ENCODE peak calls at places on chromosomes 16 and 17, in ten cellular contexts. One of them, this sample, is unnamed.
A peak's percentile ranks its signal among the peaks of the same experiment; 100 is the strongest.

GRCh38 chr17:66717680-66718079 is 117.2 kb upstream of the CACNG5 start:
- DNase-seq in T-helper 1 cell: no peak
- DNase-seq in stimulated activated naive B cell treated with anti-CD40 and anti-IgM and Interleukin-4, amounts not matched to agents 10 μg/mL and 1 μg/mL and 100 μg/mL, for 72 hours: peak; percentile 45
- DNase-seq in mesothelial cell of epicardium: no peak
- DNase-seq in iris pigment epithelial cell: peak; percentile 16
- DNase-seq in adipocyte: no peak
- DNase-seq in left colon: no peak
- DNase-seq in posterior cingulate gyrus: no peak
- DNase-seq in A172: peak; percentile 18
- DNase-seq in HTR-8/SVneo: no peak
- DNase-seq in this sample: no peak

GRCh38 chr17:27612160-27612767 is 18.7 kb upstream of the LGALS9 start:
- DNase-seq in left colon: no peak
- DNase-seq in posterior cingulate gyrus: no peak
- DNase-seq in A172: no peak
- DNase-seq in mesothelial cell of epicardium: no peak
- DNase-seq in iris pigment epithelial cell: peak; percentile 37
- DNase-seq in stimulated activated naive B cell treated with anti-CD40 and anti-IgM and Interleukin-4, amounts not matched to agents 10 μg/mL and 1 μg/mL and 100 μg/mL, for 72 hours: no peak
- DNase-seq in T-helper 1 cell: no peak
- DNase-seq in adipocyte: no peak
- DNase-seq in HTR-8/SVneo: no peak
- DNase-seq in this sample: no peak

GRCh38 chr16:87410530-87410929 is 18.4 kb downstream of the MAP1LC3B start:
- DNase-seq in A172: no peak
- DNase-seq in HTR-8/SVneo: no peak
- DNase-seq in posterior cingulate gyrus: no peak
- DNase-seq in stimulated activated naive B cell treated with anti-CD40 and anti-IgM and Interleukin-4, amounts not matched to agents 10 μg/mL and 1 μg/mL and 100 μg/mL, for 72 hours: no peak
- DNase-seq in mesothelial cell of epicardium: no peak
- DNase-seq in left colon: no peak
- DNase-seq in adipocyte: no peak
- DNase-seq in iris pigment epithelial cell: no peak
- DNase-seq in T-helper 1 cell: no peak
- DNase-seq in this sample: no peak

GRCh38 chr16:25006504-25007055 is 8.6 kb downstream of the ARHGAP17 start:
- DNase-seq in stimulated activated naive B cell treated with anti-CD40 and anti-IgM and Interleukin-4, amounts not matched to agents 10 μg/mL and 1 μg/mL and 100 μg/mL, for 72 hours: no peak
- DNase-seq in HTR-8/SVneo: no peak
- DNase-seq in adipocyte: peak; percentile 63
- DNase-seq in mesothelial cell of epicardium: no peak
- DNase-seq in left colon: no peak
- DNase-seq in posterior cingulate gyrus: no peak
- DNase-seq in A172: no peak
- DNase-seq in iris pigment epithelial cell: peak; percentile 74
- DNase-seq in T-helper 1 cell: no peak
- DNase-seq in this sample: peak; percentile 59

GRCh38 chr16:353404-354285 is 1.1 kb upstream of the AXIN1 start:
- DNase-seq in left colon: no peak
- DNase-seq in stimulated activated naive B cell treated with anti-CD40 and anti-IgM and Interleukin-4, amounts not matched to agents 10 μg/mL and 1 μg/mL and 100 μg/mL, for 72 hours: no peak
- DNase-seq in HTR-8/SVneo: no peak
- DNase-seq in T-helper 1 cell: no peak
- DNase-seq in A172: no peak
- DNase-seq in adipocyte: no peak
- DNase-seq in iris pigment epithelial cell: no peak
- DNase-seq in posterior cingulate gyrus: no peak
- DNase-seq in mesothelial cell of epicardium: no peak
- DNase-seq in this sample: no peak

GRCh38 chr17:48503747-48504146 is 27.1 kb downstream of the HOXB1 start:
- DNase-seq in left colon: no peak
- DNase-seq in T-helper 1 cell: no peak
- DNase-seq in A172: no peak
- DNase-seq in posterior cingulate gyrus: no peak
- DNase-seq in adipocyte: no peak
- DNase-seq in HTR-8/SVneo: no peak
- DNase-seq in mesothelial cell of epicardium: no peak
- DNase-seq in iris pigment epithelial cell: peak; percentile 32
- DNase-seq in stimulated activated naive B cell treated with anti-CD40 and anti-IgM and Interleukin-4, amounts not matched to agents 10 μg/mL and 1 μg/mL and 100 μg/mL, for 72 hours: no peak
- DNase-seq in this sample: no peak

GRCh38 chr16:1361685-1362360 is 10.1 kb downstream of the GNPTG start:
- DNase-seq in T-helper 1 cell: no peak
- DNase-seq in stimulated activated naive B cell treated with anti-CD40 and anti-IgM and Interleukin-4, amounts not matched to agents 10 μg/mL and 1 μg/mL and 100 μg/mL, for 72 hours: no peak
- DNase-seq in A172: no peak
- DNase-seq in left colon: no peak
- DNase-seq in mesothelial cell of epicardium: no peak
- DNase-seq in iris pigment epithelial cell: no peak
- DNase-seq in posterior cingulate gyrus: no peak
- DNase-seq in HTR-8/SVneo: no peak
- DNase-seq in adipocyte: no peak
- DNase-seq in this sample: no peak

GRCh38 chr17:40015005-40015997 is at the start of gene CSF3:
- DNase-seq in stimulated activated naive B cell treated with anti-CD40 and anti-IgM and Interleukin-4, amounts not matched to agents 10 μg/mL and 1 μg/mL and 100 μg/mL, for 72 hours: no peak
- DNase-seq in mesothelial cell of epicardium: no peak
- DNase-seq in T-helper 1 cell: no peak
- DNase-seq in iris pigment epithelial cell: no peak
- DNase-seq in HTR-8/SVneo: no peak
- DNase-seq in posterior cingulate gyrus: no peak
- DNase-seq in A172: no peak
- DNase-seq in left colon: peak; percentile 78
- DNase-seq in adipocyte: no peak
- DNase-seq in this sample: no peak

GRCh38 chr17:29155235-29155965 is 24.8 kb downstream of the MYO18A start:
- DNase-seq in HTR-8/SVneo: peak; percentile 86
- DNase-seq in left colon: peak; percentile 75
- DNase-seq in mesothelial cell of epicardium: no peak
- DNase-seq in stimulated activated naive B cell treated with anti-CD40 and anti-IgM and Interleukin-4, amounts not matched to agents 10 μg/mL and 1 μg/mL and 100 μg/mL, for 72 hours: peak; percentile 62
- DNase-seq in A172: peak; percentile 85
- DNase-seq in adipocyte: peak; percentile 61
- DNase-seq in posterior cingulate gyrus: no peak
- DNase-seq in T-helper 1 cell: peak; percentile 84
- DNase-seq in iris pigment epithelial cell: peak; percentile 68
- DNase-seq in this sample: peak; percentile 72

GRCh38 chr17:7219812-7220592 is at the start of the genes ACADVL and DLG4:
- DNase-seq in stimulated activated naive B cell treated with anti-CD40 and anti-IgM and Interleukin-4, amounts not matched to agents 10 μg/mL and 1 μg/mL and 100 μg/mL, for 72 hours: peak; percentile 83
- DNase-seq in iris pigment epithelial cell: peak; percentile 89
- DNase-seq in posterior cingulate gyrus: peak; percentile 90
- DNase-seq in left colon: peak; percentile 92
- DNase-seq in HTR-8/SVneo: peak; percentile 96
- DNase-seq in adipocyte: peak; percentile 97
- DNase-seq in A172: peak; percentile 77
- DNase-seq in mesothelial cell of epicardium: peak; percentile 77
- DNase-seq in T-helper 1 cell: peak; percentile 79
- DNase-seq in this sample: peak; percentile 94

GRCh38 chr16:68091604-68092261 is 6.6 kb downstream of the NFATC3 start:
- DNase-seq in posterior cingulate gyrus: no peak
- DNase-seq in mesothelial cell of epicardium: no peak
- DNase-seq in stimulated activated naive B cell treated with anti-CD40 and anti-IgM and Interleukin-4, amounts not matched to agents 10 μg/mL and 1 μg/mL and 100 μg/mL, for 72 hours: no peak
- DNase-seq in adipocyte: peak; percentile 78
- DNase-seq in A172: no peak
- DNase-seq in left colon: no peak
- DNase-seq in T-helper 1 cell: no peak
- DNase-seq in HTR-8/SVneo: peak; percentile 38
- DNase-seq in iris pigment epithelial cell: peak; percentile 82
- DNase-seq in this sample: peak; percentile 14

GRCh38 chr17:31197991-31198390 is 99.0 kb downstream of the OMG start:
- DNase-seq in iris pigment epithelial cell: peak; percentile 7
- DNase-seq in HTR-8/SVneo: no peak
- DNase-seq in A172: no peak
- DNase-seq in mesothelial cell of epicardium: no peak
- DNase-seq in stimulated activated naive B cell treated with anti-CD40 and anti-IgM and Interleukin-4, amounts not matched to agents 10 μg/mL and 1 μg/mL and 100 μg/mL, for 72 hours: no peak
- DNase-seq in adipocyte: no peak
- DNase-seq in posterior cingulate gyrus: no peak
- DNase-seq in left colon: no peak
- DNase-seq in T-helper 1 cell: no peak
- DNase-seq in this sample: no peak

GRCh38 chr16:81568749-81569087 is 124.1 kb downstream of the CMIP start:
- DNase-seq in stimulated activated naive B cell treated with anti-CD40 and anti-IgM and Interleukin-4, amounts not matched to agents 10 μg/mL and 1 μg/mL and 100 μg/mL, for 72 hours: no peak
- DNase-seq in T-helper 1 cell: no peak
- DNase-seq in mesothelial cell of epicardium: no peak
- DNase-seq in A172: no peak
- DNase-seq in posterior cingulate gyrus: no peak
- DNase-seq in iris pigment epithelial cell: no peak
- DNase-seq in left colon: no peak
- DNase-seq in HTR-8/SVneo: no peak
- DNase-seq in adipocyte: no peak
- DNase-seq in this sample: no peak

GRCh38 chr16:50627419-50627818 is 53.7 kb downstream of the SNX20 start:
- DNase-seq in T-helper 1 cell: peak; percentile 13
- DNase-seq in adipocyte: peak; percentile 10
- DNase-seq in left colon: peak; percentile 53
- DNase-seq in stimulated activated naive B cell treated with anti-CD40 and anti-IgM and Interleukin-4, amounts not matched to agents 10 μg/mL and 1 μg/mL and 100 μg/mL, for 72 hours: peak; percentile 11
- DNase-seq in A172: no peak
- DNase-seq in HTR-8/SVneo: no peak
- DNase-seq in iris pigment epithelial cell: peak; percentile 7
- DNase-seq in posterior cingulate gyrus: no peak
- DNase-seq in mesothelial cell of epicardium: no peak
- DNase-seq in this sample: peak; percentile 50

GRCh38 chr17:82333279-82334171 is at the start of gene SECTM1:
- DNase-seq in adipocyte: peak; percentile 92
- DNase-seq in A172: no peak
- DNase-seq in mesothelial cell of epicardium: no peak
- DNase-seq in posterior cingulate gyrus: no peak
- DNase-seq in stimulated activated naive B cell treated with anti-CD40 and anti-IgM and Interleukin-4, amounts not matched to agents 10 μg/mL and 1 μg/mL and 100 μg/mL, for 72 hours: no peak
- DNase-seq in left colon: no peak
- DNase-seq in HTR-8/SVneo: no peak
- DNase-seq in iris pigment epithelial cell: no peak
- DNase-seq in T-helper 1 cell: peak; percentile 32
- DNase-seq in this sample: peak; percentile 90